ENCODE peak calls at places on chromosomes 16 and 17, in four cellular contexts. Y is PC-3, G is gastroesophageal sphincter, P is aorta. A is an unnamed sample.

GRCh38 chr16:49850558-49851467 is 5.1 kb downstream of the ZNF423 start:
- ATAC-seq in P (no peak), G (no peak), Y (no peak), A (no peak)

GRCh38 chr17:44086364-44087311 is 16.1 kb downstream of the G6PC3 start:
- ATAC-seq in P (no peak), Y (peak; percentile 87), G (peak; percentile 75), A (peak; percentile 95)

GRCh38 chr17:40176409-40177110 is 710 bp upstream of the RAPGEFL1 start:
- ATAC-seq in G (no peak), P (no peak), Y (peak; percentile 77), A (peak; percentile 21)

GRCh38 chr17:410674-411401 is 58.2 kb upstream of the RPH3AL start:
- ATAC-seq in P (peak; percentile 5), G (no peak), Y (no peak), A (no peak)

GRCh38 chr17:39688475-39688835 is 598 bp upstream of the PGAP3 start:
- ATAC-seq in G (no peak), Y (no peak), P (no peak), A (no peak)

GRCh38 chr17:40298726-40299125 is 10.3 kb upstream of the RARA start:
- ATAC-seq in P (no peak), G (no peak), Y (no peak), A (no peak)

GRCh38 chr17:59284317-59284716 is 47.1 kb upstream of the YPEL2 start:
- ATAC-seq in P (no peak), Y (no peak), G (no peak), A (no peak)

GRCh38 chr17:74953129-74953687 is 17.5 kb downstream of the OTOP3 start:
- ATAC-seq in P (no peak), G (no peak), Y (no peak), A (no peak)

GRCh38 chr17:73203135-73203787 is 10.4 kb downstream of the COG1 start:
- ATAC-seq in P (no peak), G (peak; percentile 62), Y (peak; percentile 77), A (peak; percentile 44)

GRCh38 chr17:8803531-8804416 is 4.6 kb upstream of the MFSD6L start:
- ATAC-seq in Y (no peak), G (no peak), P (no peak), A (no peak)

GRCh38 chr16:56382459-56382858 is 42.9 kb downstream of the AMFR start:
- ATAC-seq in G (no peak), Y (no peak), P (no peak), A (no peak)

GRCh38 chr16:87581867-87582220 is 20.5 kb upstream of the JPH3 start:
- ATAC-seq in G (peak; percentile 95), Y (peak; percentile 93), P (peak; percentile 90), A (no peak)

GRCh38 chr17:12048843-12049473 is 28.3 kb downstream of the MAP2K4 start:
- ATAC-seq in P (no peak), G (no peak), Y (no peak), A (peak; percentile 55)

GRCh38 chr17:40903129-40903847 is 18.2 kb upstream of the KRT20 start:
- ATAC-seq in Y (peak; percentile 78), G (no peak), P (no peak), A (no peak)

GRCh38 chr16:81640681-81641070 is 138.4 kb upstream of the PLCG2 start:
- ATAC-seq in G (no peak), Y (no peak), P (no peak), A (no peak)

GRCh38 chr17:50139950-50140885 is 10.3 kb upstream of the SAMD14 start:
- ATAC-seq in P (peak; percentile 91), G (peak; percentile 81), Y (peak; percentile 84), A (peak; percentile 86)

GRCh38 chr16:72760581-72760980 is 287.3 kb downstream of the ZFHX3 start:
- ATAC-seq in G (no peak), P (no peak), Y (no peak), A (no peak)

GRCh38 chr16:58026705-58027340 is 1.3 kb downstream of the MMP15 start:
- ATAC-seq in P (no peak), G (no peak), Y (no peak), A (no peak)

GRCh38 chr16:84593825-84594724 is 23.8 kb downstream of the COTL1 start:
- ATAC-seq in Y (no peak), G (no peak), P (peak; percentile 19), A (peak; percentile 68)

GRCh38 chr17:74116087-74116717 is 87.3 kb upstream of the RPL38 start:
- ATAC-seq in G (no peak), Y (no peak), P (no peak), A (no peak)

GRCh38 chr16:84940670-84941551 is 70.4 kb downstream of the ZDHHC7 start:
- ATAC-seq in G (peak; percentile 82), P (peak; percentile 79), Y (no peak), A (no peak)

GRCh38 chr17:57723427-57724037 is 21.6 kb downstream of the CCDC182 start:
- ATAC-seq in P (no peak), Y (no peak), G (no peak), A (no peak)

GRCh38 chr16:89170346-89171215 is 967 bp upstream of the CDH15 start:
- ATAC-seq in Y (peak; percentile 16), G (no peak), P (no peak), A (peak; percentile 1)

GRCh38 chr16:68750243-68750642 is 13.2 kb downstream of the CDH1 start:
- ATAC-seq in G (no peak), P (no peak), Y (no peak), A (no peak)

GRCh38 chr17:80023261-80024205 is 12.1 kb downstream of the TBC1D16 start:
- ATAC-seq in G (no peak), Y (no peak), P (peak; percentile 4), A (no peak)

GRCh38 chr16:54334208-54334607 is 47.6 kb upstream of the IRX3 start:
- ATAC-seq in Y (no peak), G (no peak), P (no peak), A (no peak)

GRCh38 chr17:50130778-50131317 is 888 bp upstream of the SAMD14 start:
- ATAC-seq in P (no peak), Y (no peak), G (no peak), A (peak; percentile 20)

GRCh38 chr17:77451894-77452852 is 311.4 kb downstream of the SEC14L1 start:
- ATAC-seq in Y (peak; percentile 1), G (peak; percentile 82), P (peak; percentile 56), A (no peak)

GRCh38 chr16:84461029-84461415 is 43.4 kb downstream of the MEAK7 start:
- ATAC-seq in Y (no peak), G (no peak), P (no peak), A (no peak)

GRCh38 chr17:55354941-55355340 is 66.7 kb downstream of the MMD start:
- ATAC-seq in P (no peak), G (no peak), Y (no peak), A (no peak)

GRCh38 chr16:11162571-11163268 is 93.3 kb downstream of the SOCS1 start:
- ATAC-seq in P (no peak), G (peak; percentile 26), Y (no peak), A (no peak)

GRCh38 chr17:77273397-77274136 is 132.8 kb downstream of the SEC14L1 start:
- ATAC-seq in Y (peak; percentile 46), P (no peak), G (no peak), A (peak; percentile 87)

GRCh38 chr16:53840472-53840871 is 136.5 kb downstream of the FTO start:
- ATAC-seq in G (no peak), P (no peak), Y (no peak), A (no peak)

GRCh38 chr16:85629326-85629725 is 16.2 kb downstream of the GSE1 start:
- ATAC-seq in Y (no peak), P (no peak), G (no peak), A (no peak)

GRCh38 chr16:2468142-2468724 is 2.9 kb upstream of the NTN3 start:
- ATAC-seq in G (no peak), P (peak; percentile 8), Y (peak; percentile 36), A (peak; percentile 31)

GRCh38 chr17:2842464-2842863 is 46.2 kb downstream of the RAP1GAP2 start:
- ATAC-seq in Y (no peak), P (no peak), G (no peak), A (no peak)

GRCh38 chr17:31677681-31678080 is 181.4 kb downstream of the COPRS start:
- ATAC-seq in Y (no peak), G (no peak), P (no peak), A (no peak)

GRCh38 chr17:27553019-27553511 is 77.9 kb upstream of the LGALS9 start:
- ATAC-seq in P (no peak), G (peak; percentile 16), Y (no peak), A (no peak)

GRCh38 chr17:4130715-4131114 is 12.1 kb downstream of the ZZEF1 start:
- ATAC-seq in G (peak; percentile 65), P (peak; percentile 29), Y (no peak), A (no peak)

A was measured in activated T-helper 17 cell treated with anti-CD3 and anti-CD28 coated beads, Interleukin-2, amount 50 U/mL, for 72 hours.